ENCODE peak calls at places on chromosome X, in seven cellular contexts. Y is lung, N is spleen, H is cardiac muscle cell, B is DMS79, W is COR-L47, T is T-helper 2 cell. O is an unnamed sample.

GRCh38 chrX:319579-320125 is 1.1 kb upstream of the GTPBP6 start:
- DNase-seq in Y (peak; percentile 43), N (peak; percentile 93), H (no peak), B (no peak), W (no peak), T (no peak), O (no peak)

GRCh38 chrX:17584248-17584681 is 153.0 kb upstream of the SCML1 start:
- DNase-seq in Y (no peak), N (no peak), H (no peak), B (no peak), W (no peak), T (no peak), O (no peak)

GRCh38 chrX:11704725-11705495 is 39.2 kb upstream of the ARHGAP6 start:
- DNase-seq in Y (no peak), N (no peak), H (no peak), B (no peak), W (no peak), T (no peak), O (no peak)

GRCh38 chrX:68870357-68870756 is 41.5 kb downstream of the EFNB1 start:
- DNase-seq in Y (no peak), N (no peak), H (no peak), B (no peak), W (no peak), T (no peak), O (no peak)

GRCh38 chrX:32087663-32088062 is 1015.8 kb upstream of the FTHL17 start:
- DNase-seq in Y (no peak), N (no peak), H (no peak), B (no peak), W (no peak), T (no peak), O (no peak)

GRCh38 chrX:19839770-19840254 is 47.6 kb downstream of the SH3KBP1 start:
- DNase-seq in Y (no peak), N (no peak), H (no peak), B (peak; percentile 43), W (no peak), T (peak; percentile 52), O (no peak)

GRCh38 chrX:154083134-154083517 is 14.4 kb downstream of the MECP2 start:
- DNase-seq in Y (no peak), N (no peak), H (no peak), B (no peak), W (no peak), T (no peak), O (no peak)

GRCh38 chrX:14409341-14409740 is 120.0 kb upstream of the GLRA2 start:
- DNase-seq in Y (no peak), N (no peak), H (no peak), B (no peak), W (peak; percentile 16), T (no peak), O (no peak)

GRCh38 chrX:35562395-35562794 is 235.7 kb upstream of the MAGEB16 start:
- DNase-seq in Y (no peak), N (no peak), H (no peak), B (no peak), W (no peak), T (no peak), O (no peak)

GRCh38 chrX:49190783-49191032 is 4.5 kb upstream of the PRICKLE3 start:
- DNase-seq in Y (no peak), N (no peak), H (no peak), B (no peak), W (no peak), T (no peak), O (no peak)

GRCh38 chrX:96685205-96686099 is 810 bp downstream of the DIAPH2 start:
- DNase-seq in Y (peak; percentile 41), N (peak; percentile 86), H (peak; percentile 32), B (no peak), W (no peak), T (peak; percentile 20), O (peak; percentile 53)

GRCh38 chrX:131746491-131746968 is 202.7 kb downstream of the OR13H1 start:
- DNase-seq in Y (peak; percentile 85), N (peak; percentile 88), H (no peak), B (peak; percentile 40), W (no peak), T (peak; percentile 75), O (peak; percentile 17)

GRCh38 chrX:154531626-154532025 is 15.0 kb downstream of the G6PD start:
- DNase-seq in Y (no peak), N (no peak), H (peak; percentile 72), B (no peak), W (no peak), T (no peak), O (no peak)

GRCh38 chrX:116272881-116273280 is 102.3 kb downstream of the AGTR2 start:
- DNase-seq in Y (no peak), N (no peak), H (no peak), B (no peak), W (no peak), T (no peak), O (no peak)

GRCh38 chrX:41095962-41096955 is 11.0 kb downstream of the USP9X start:
- DNase-seq in Y (no peak), N (no peak), H (no peak), B (no peak), W (no peak), T (no peak), O (no peak)

GRCh38 chrX:152600853-152601635 is 36.7 kb upstream of the GABRQ start:
- DNase-seq in Y (no peak), N (no peak), H (peak; percentile 17), B (peak; percentile 56), W (no peak), T (no peak), O (no peak)

GRCh38 chrX:136055651-136056221 is 70.5 kb downstream of the SLC9A6 start:
- DNase-seq in Y (no peak), N (no peak), H (no peak), B (no peak), W (no peak), T (no peak), O (peak; percentile 19)

GRCh38 chrX:40167240-40168182 is 69.8 kb upstream of the BCOR start:
- DNase-seq in Y (no peak), N (peak; percentile 80), H (peak; percentile 66), B (no peak), W (no peak), T (no peak), O (no peak)

GRCh38 chrX:50327235-50327634 is 122.7 kb downstream of the CCNB3 start:
- DNase-seq in Y (no peak), N (no peak), H (no peak), B (peak; percentile 9), W (no peak), T (no peak), O (no peak)

GRCh38 chrX:38937926-38938325 is 136.7 kb downstream of the MID1IP1 start:
- DNase-seq in Y (no peak), N (no peak), H (no peak), B (no peak), W (no peak), T (no peak), O (no peak)

GRCh38 chrX:149259241-149259640 is 245.9 kb downstream of the IDS start:
- DNase-seq in Y (no peak), N (no peak), H (no peak), B (no peak), W (no peak), T (no peak), O (no peak)

GRCh38 chrX:65407157-65407626 is 127.4 kb downstream of the LAS1L start:
- DNase-seq in Y (no peak), N (no peak), H (peak; percentile 0), B (no peak), W (no peak), T (no peak), O (no peak)

GRCh38 chrX:108353452-108353851 is 84.8 kb downstream of the COL4A6 start:
- DNase-seq in Y (no peak), N (no peak), H (no peak), B (no peak), W (no peak), T (no peak), O (no peak)

GRCh38 chrX:105461013-105461412 is 240.5 kb upstream of the TEX13A start:
- DNase-seq in Y (no peak), N (no peak), H (no peak), B (no peak), W (no peak), T (no peak), O (no peak)

GRCh38 chrX:10177620-10178019 is 20.8 kb downstream of the CLCN4 start:
- DNase-seq in Y (no peak), N (no peak), H (no peak), B (no peak), W (no peak), T (no peak), O (no peak)

GRCh38 chrX:34880656-34881055 is 61.9 kb upstream of the FAM47B start:
- DNase-seq in Y (no peak), N (no peak), H (no peak), B (no peak), W (no peak), T (no peak), O (no peak)

GRCh38 chrX:31367816-31368215 is 296.0 kb upstream of the FTHL17 start:
- DNase-seq in Y (no peak), N (no peak), H (no peak), B (no peak), W (no peak), T (no peak), O (no peak)

GRCh38 chrX:13791559-13791958 is 25.3 kb downstream of the GPM6B start:
- DNase-seq in Y (no peak), N (no peak), H (no peak), B (no peak), W (peak; percentile 36), T (no peak), O (peak; percentile 19)

GRCh38 chrX:39310925-39311324 is 509.7 kb downstream of the MID1IP1 start:
- DNase-seq in Y (no peak), N (no peak), H (no peak), B (no peak), W (no peak), T (no peak), O (no peak)

GRCh38 chrX:154123241-154124219 is 20.5 kb upstream of the OPN1LW start:
- DNase-seq in Y (no peak), N (peak; percentile 88), H (no peak), B (no peak), W (no peak), T (peak; percentile 44), O (no peak)

GRCh38 chrX:72304877-72305276 is 837 bp downstream of the CITED1 start:
- DNase-seq in Y (no peak), N (no peak), H (peak; percentile 33), B (no peak), W (no peak), T (no peak), O (no peak)

GRCh38 chrX:53435997-53436396 is 1.8 kb upstream of the HSD17B10 start:
- DNase-seq in Y (peak; percentile 65), N (peak; percentile 86), H (peak; percentile 67), B (peak; percentile 24), W (peak; percentile 54), T (peak; percentile 57), O (peak; percentile 63)

GRCh38 chrX:25941087-25941486 is 197.1 kb upstream of the MAGEB18 start:
- DNase-seq in Y (no peak), N (no peak), H (no peak), B (no peak), W (no peak), T (no peak), O (no peak)

GRCh38 chrX:149720021-149720689 is 8.3 kb downstream of the MAGEA11 start:
- DNase-seq in Y (no peak), N (no peak), H (no peak), B (no peak), W (peak; percentile 10), T (no peak), O (no peak)